ENCODE peak calls at places on chromosomes 16 and 17, in seven cellular contexts. C, K, F, Z, M, W and P are unnamed samples.

GRCh38 chr16:7246578-7246977 is 86.1 kb upstream of the RBFOX1 start:
- DNase-seq in M (no peak), F (no peak), W (no peak), K (peak), C (no peak), Z (no peak), P (no peak)

GRCh38 chr16:29820730-29821662 is 734 bp downstream of the MVP start:
- DNase-seq in Z (peak), W (no peak), K (peak), F (peak), C (no peak), M (peak), P (no peak)

GRCh38 chr17:46766493-46767491 is 51.7 kb downstream of the WNT3 start:
- DNase-seq in Z (no peak), F (no peak), K (no peak), M (no peak), C (no peak), W (no peak), P (no peak)

GRCh38 chr16:4391635-4392381 is 20.2 kb downstream of the VASN start:
- DNase-seq in K (no peak), W (no peak), M (peak), F (no peak), Z (no peak), C (no peak), P (peak)

GRCh38 chr17:43403846-43404245 is 5.1 kb downstream of the ARL4D start:
- DNase-seq in M (no peak), C (no peak), K (no peak), F (no peak), Z (no peak), W (no peak), P (no peak)

GRCh38 chr17:81931557-81932332 is 4.2 kb upstream of the MAFG start:
- DNase-seq in M (peak), W (no peak), C (no peak), Z (no peak), F (no peak), K (no peak), P (peak)

GRCh38 chr16:70715113-70715711 is 29.4 kb upstream of the MTSS2 start:
- DNase-seq in C (no peak), W (no peak), M (peak), F (no peak), Z (peak), K (peak), P (no peak)

GRCh38 chr17:56884483-56885144 is 29.2 kb downstream of the TRIM25 start:
- DNase-seq in F (no peak), C (no peak), K (no peak), W (no peak), M (no peak), Z (no peak), P (peak)

GRCh38 chr17:66494023-66494803 is 191.8 kb downstream of the PRKCA start:
- DNase-seq in F (no peak), W (peak), C (no peak), Z (peak), K (peak), M (no peak), P (no peak)

GRCh38 chr17:44363613-44364159 is at the start of gene FAM171A2:
- DNase-seq in C (no peak), K (peak), W (peak), Z (peak), F (peak), M (peak), P (peak)

GRCh38 chr17:50060951-50061712 is 5.2 kb downstream of the ITGA3 start:
- DNase-seq in M (peak), K (peak), W (no peak), F (no peak), Z (peak), C (peak), P (no peak)

GRCh38 chr17:76673729-76674128 is 30.2 kb upstream of the ST6GALNAC1 start:
- DNase-seq in W (no peak), M (no peak), F (no peak), C (no peak), Z (peak), K (no peak), P (no peak)

GRCh38 chr17:72199256-72199655 is 78.4 kb downstream of the SOX9 start:
- DNase-seq in M (no peak), K (peak), Z (no peak), C (no peak), F (no peak), W (no peak), P (no peak)

GRCh38 chr17:47983492-47984223 is 12.7 kb downstream of the CDK5RAP3 start:
- DNase-seq in Z (no peak), C (no peak), K (no peak), F (no peak), M (no peak), W (no peak), P (no peak)